ENCODE peak calls at places on chromosome 6, in eight cellular contexts. T, M, U, R, H, J, V and Z are unnamed samples.

GRCh38 chr6:100175814-100176275 is 181.8 kb upstream of the MCHR2 start:
- DNase-seq in T (no peak), M (no peak), U (no peak), R (no peak), H (no peak), J (peak; percentile 88), V (peak; percentile 16), Z (no peak)

GRCh38 chr6:157070403-157071107 is 252.8 kb downstream of the TMEM242 start:
- DNase-seq in T (no peak), M (no peak), U (no peak), R (no peak), H (peak; percentile 19), J (no peak), V (no peak), Z (peak; percentile 65)

GRCh38 chr6:4822476-4822875 is 46.3 kb downstream of the CDYL start:
- DNase-seq in T (no peak), M (no peak), U (no peak), R (no peak), H (no peak), J (no peak), V (no peak), Z (no peak)

GRCh38 chr6:110874880-110875547 is 429 bp downstream of the AMD1 start:
- DNase-seq in T (peak; percentile 43), M (no peak), U (no peak), R (no peak), H (peak; percentile 51), J (no peak), V (no peak), Z (peak; percentile 77)

GRCh38 chr6:95420792-95421191 is 156.5 kb upstream of the MANEA start:
- DNase-seq in T (no peak), M (no peak), U (no peak), R (no peak), H (no peak), J (no peak), V (no peak), Z (no peak)

GRCh38 chr6:148864941-148865340 is 118.1 kb downstream of the UST start:
- DNase-seq in T (no peak), M (no peak), U (no peak), R (no peak), H (no peak), J (no peak), V (no peak), Z (no peak)

GRCh38 chr6:43724914-43725642 is 37.5 kb upstream of the MRPS18A start:
- DNase-seq in T (no peak), M (peak; percentile 26), U (no peak), R (peak; percentile 99), H (no peak), J (peak; percentile 99), V (peak; percentile 86), Z (peak; percentile 92)

GRCh38 chr6:3039384-3039783 is 28.9 kb upstream of the RIPK1 start:
- DNase-seq in T (no peak), M (no peak), U (no peak), R (no peak), H (no peak), J (no peak), V (no peak), Z (peak; percentile 84)

GRCh38 chr6:122476131-122476530 is 4.5 kb upstream of the SERINC1 start:
- DNase-seq in T (peak; percentile 40), M (no peak), U (no peak), R (no peak), H (peak; percentile 25), J (peak; percentile 57), V (peak; percentile 24), Z (peak; percentile 47)

GRCh38 chr6:9360881-9361280 is 925.5 kb upstream of the SLC35B3 start:
- DNase-seq in T (no peak), M (no peak), U (no peak), R (no peak), H (no peak), J (no peak), V (no peak), Z (no peak)

GRCh38 chr6:56540232-56540631 is 102.5 kb downstream of the DST start:
- DNase-seq in T (no peak), M (no peak), U (no peak), R (no peak), H (no peak), J (no peak), V (no peak), Z (peak; percentile 87)

GRCh38 chr6:56541736-56542366 is 100.8 kb downstream of the DST start:
- DNase-seq in T (peak; percentile 19), M (no peak), U (no peak), R (no peak), H (no peak), J (no peak), V (peak; percentile 23), Z (peak; percentile 51)

GRCh38 chr6:56539503-56540105 is 103.1 kb downstream of the DST start:
- DNase-seq in T (no peak), M (no peak), U (no peak), R (no peak), H (no peak), J (no peak), V (no peak), Z (peak; percentile 65)

GRCh38 chr6:56542367-56543331 is 100.0 kb downstream of the DST start:
- DNase-seq in T (peak; percentile 97), M (peak; percentile 92), U (peak; percentile 96), R (peak; percentile 76), H (peak; percentile 94), J (peak; percentile 99), V (peak; percentile 98), Z (no peak)

DNA sequence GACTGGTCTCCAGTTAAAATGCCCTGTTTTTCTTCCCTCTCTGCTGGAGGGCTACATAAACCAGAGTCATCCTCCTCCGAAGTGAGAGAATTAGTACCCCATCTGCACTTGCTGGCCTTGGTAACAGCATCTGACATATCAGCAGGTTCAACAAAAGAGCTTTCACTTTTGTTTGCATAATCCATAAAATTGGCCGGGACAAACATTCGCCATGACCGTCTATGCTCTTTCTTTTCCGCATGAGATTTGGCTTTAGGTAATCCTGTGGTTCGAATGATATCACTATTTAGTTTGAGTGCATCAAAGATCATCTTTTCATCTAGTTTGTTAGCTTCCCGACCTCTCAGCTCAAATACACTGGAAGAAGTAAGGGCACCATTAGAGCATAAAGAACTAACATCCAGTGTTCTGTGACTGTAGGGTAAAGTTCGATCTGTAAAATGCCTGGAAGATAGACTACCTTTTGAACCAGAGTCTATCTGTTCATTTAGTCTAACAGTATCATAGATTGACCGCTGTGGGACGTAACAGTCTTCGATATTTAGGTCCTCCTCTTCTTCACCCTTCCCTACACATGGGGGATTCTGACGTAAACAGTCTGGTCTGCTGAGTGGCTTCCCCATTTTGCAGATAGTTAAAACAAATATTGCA is 101.6 kb downstream of the DST start:
- DNase-seq in T (no peak), M (no peak), U (no peak), R (peak; percentile 12), H (no peak), J (peak; percentile 68), V (peak; percentile 77), Z (peak; percentile 85)
- H3K79me2 ChIP-seq in T (peaks cover 41% of the 10 kb centered on the region), M (peaks cover 71% of the 10 kb centered on the region), U (no peaks in the 10 kb centered on the region), R (peaks cover 11% of the 10 kb centered on the region), H (peaks cover 59% of the 10 kb centered on the region), J (peaks cover 65% of the 10 kb centered on the region), V (peaks cover 33% of the 10 kb centered on the region), Z (peaks cover 37% of the 10 kb centered on the region)

GRCh38 chr6:98945311-98946005 is 2.3 kb downstream of the FBXL4 start:
- DNase-seq in T (no peak), M (no peak), U (no peak), R (no peak), H (no peak), J (no peak), V (no peak), Z (peak; percentile 71)

GRCh38 chr6:98947411-98948292 is at the start of gene FBXL4:
- DNase-seq in T (peak; percentile 77), M (peak; percentile 77), U (peak; percentile 96), R (peak; percentile 95), H (peak; percentile 95), J (peak; percentile 79), V (peak; percentile 87), Z (peak; percentile 90)

GRCh38 chr6:98944598-98945011 is 3.1 kb downstream of the FBXL4 start:
- DNase-seq in T (no peak), M (no peak), U (no peak), R (no peak), H (no peak), J (peak; percentile 41), V (peak; percentile 90), Z (no peak)

GRCh38 chr6:98946877-98947410 is 802 bp downstream of the FBXL4 start:
- DNase-seq in T (peak; percentile 65), M (no peak), U (no peak), R (no peak), H (peak; percentile 3), J (peak; percentile 30), V (no peak), Z (peak; percentile 77)

GRCh38 chr6:98946266-98946817 is 1.4 kb downstream of the FBXL4 start:
- DNase-seq in T (no peak), M (no peak), U (no peak), R (no peak), H (no peak), J (peak; percentile 19), V (no peak), Z (no peak)
- H3K9ac ChIP-seq in T (peak overlapping the region; percentile 83), M (peak overlapping the region; percentile 82), U (peak overlapping the region; percentile 90), R (no peak overlapping the region), H (no peak overlapping the region), J (no peak overlapping the region), V (peak overlapping the region; percentile 78), Z (peak overlapping the region; percentile 94)

GRCh38 chr6:147448775-147449174 is 59.7 kb upstream of the SAMD5 start:
- DNase-seq in T (no peak), M (no peak), U (peak; percentile 45), R (no peak), H (no peak), J (no peak), V (no peak), Z (no peak)

GRCh38 chr6:147448212-147448611 is 60.3 kb upstream of the SAMD5 start:
- DNase-seq in T (peak; percentile 5), M (no peak), U (peak; percentile 99), R (no peak), H (peak; percentile 60), J (no peak), V (no peak), Z (peak; percentile 79)

GRCh38 chr6:147449405-147450161 is 58.9 kb upstream of the SAMD5 start:
- DNase-seq in T (no peak), M (no peak), U (no peak), R (no peak), H (no peak), J (no peak), V (no peak), Z (no peak)
- H3K9me3 ChIP-seq in T (no peaks in the 10 kb centered on the region), M (no peaks in the 10 kb centered on the region), U (no peaks in the 10 kb centered on the region), R (no peaks in the 10 kb centered on the region), H (no peaks in the 10 kb centered on the region), J (no peaks in the 10 kb centered on the region), V (no peaks in the 10 kb centered on the region), Z (no peaks in the 10 kb centered on the region)

DNA sequence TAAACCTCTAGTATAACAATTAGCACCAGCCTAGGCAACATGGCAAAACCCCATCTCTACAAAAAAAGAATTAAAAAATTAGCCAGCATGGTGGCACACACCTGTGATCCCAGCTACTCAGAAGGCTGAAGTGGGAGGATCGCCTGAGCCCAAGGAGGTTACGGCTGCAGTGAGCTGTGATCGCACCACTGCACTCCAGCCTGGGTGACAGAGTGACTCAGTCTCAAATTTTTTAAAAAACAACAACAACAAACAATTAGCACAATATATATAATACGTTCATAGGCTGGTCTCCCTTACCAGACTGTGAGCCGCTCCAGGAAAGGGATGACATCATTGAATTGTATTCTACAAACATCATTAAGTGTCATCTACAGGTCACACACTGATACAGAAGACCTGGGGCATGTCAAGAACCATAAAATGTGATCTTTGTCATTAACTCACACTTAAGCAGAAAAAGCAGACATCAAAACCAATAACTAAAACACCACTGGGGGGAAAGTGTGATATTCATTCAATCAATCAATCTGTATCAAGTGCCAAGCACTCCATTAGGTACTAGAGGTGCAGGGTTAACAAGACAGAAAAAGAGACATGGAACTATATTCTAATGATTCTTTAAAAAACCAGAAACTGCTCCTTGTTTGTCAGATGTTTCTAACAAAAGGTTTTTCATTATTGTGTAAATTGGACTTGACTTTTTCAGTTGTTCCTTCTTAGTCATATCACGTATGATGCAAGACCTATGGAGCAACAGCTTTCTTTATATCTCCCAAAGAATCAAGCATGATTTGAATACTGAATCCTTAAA is 17.8 kb downstream of the MAP3K5 start:
- DNase-seq in T (no peak), M (no peak), U (no peak), R (no peak), H (no peak), J (peak; percentile 90), V (no peak), Z (no peak)
- H3K79me2 ChIP-seq in T (peaks cover 62% of the 10 kb centered on the region), M (peaks cover 20% of the 10 kb centered on the region), U (no peaks in the 10 kb centered on the region), R (peaks cover 80% of the 10 kb centered on the region), H (no peaks in the 10 kb centered on the region), J (peaks cover 30% of the 10 kb centered on the region), V (no peaks in the 10 kb centered on the region), Z (no peaks in the 10 kb centered on the region)